ENCODE peak calls at places on chromosomes 3 and 15, in ten cellular contexts. N is HCT116; G is CD8-positive, alpha-beta T cell; O is mesothelial cell of epicardium; U is GM23338; X is AG04450; C is astrocyte of the cerebellum; B is brain microvascular endothelial cell; K is neural progenitor cell; J is PC-9. I is an unnamed sample.

GRCh38 chr3:178084938-178085816 is 451.1 kb upstream of the KCNMB2 start:
- DNase-seq in O (peak), G (peak), N (no peak), X (peak), K (peak), U (peak), J (no peak), B (peak), C (peak), I (no peak)

GRCh38 chr3:128910006-128910405 is 30.6 kb downstream of the ACAD9 start:
- DNase-seq in N (no peak), X (no peak), U (no peak), C (no peak), K (no peak), G (no peak), O (no peak), J (no peak), B (no peak), I (no peak)

GRCh38 chr15:70093070-70093469 is 4.6 kb downstream of the TLE3 start:
- DNase-seq in J (no peak), C (no peak), B (no peak), K (no peak), X (no peak), U (no peak), N (no peak), O (no peak), G (no peak), I (no peak)

GRCh38 chr3:66450389-66451022 is 50.3 kb downstream of the LRIG1 start:
- DNase-seq in B (no peak), G (no peak), X (no peak), J (no peak), K (no peak), O (no peak), U (no peak), N (no peak), C (peak), I (no peak)

GRCh38 chr3:159762981-159763465 is 225.6 kb upstream of the IL12A start:
- DNase-seq in U (peak), G (no peak), B (peak), O (peak), K (peak), C (no peak), J (peak), X (peak), N (no peak), I (no peak)

GRCh38 chr15:74460298-74460697 is 662 bp downstream of the UBL7 start:
- DNase-seq in K (no peak), J (no peak), O (no peak), C (no peak), X (no peak), U (peak), B (no peak), N (no peak), G (no peak), I (peak)

GRCh38 chr15:100201376-100202280 is 140.1 kb downstream of the ADAMTS17 start:
- DNase-seq in U (no peak), G (peak), X (no peak), B (no peak), O (no peak), K (no peak), J (no peak), C (peak), N (no peak), I (no peak)

GRCh38 chr3:47541583-47542108 is 28.1 kb upstream of the ELP6 start:
- DNase-seq in X (no peak), C (no peak), G (no peak), N (no peak), J (no peak), U (no peak), O (no peak), K (no peak), B (no peak), I (no peak)

GRCh38 chr15:29034151-29034550 is 148.4 kb downstream of the APBA2 start:
- DNase-seq in B (no peak), N (no peak), C (no peak), G (no peak), X (no peak), O (no peak), K (no peak), J (no peak), U (no peak), I (no peak)

GRCh38 chr15:99430881-99431401 is 134.8 kb upstream of the MEF2A start:
- DNase-seq in C (no peak), N (no peak), J (no peak), U (no peak), X (no peak), G (no peak), B (no peak), K (no peak), O (no peak), I (no peak)

GRCh38 chr15:67508367-67508766 is 12.6 kb upstream of the C15orf61 start:
- DNase-seq in G (no peak), K (no peak), X (no peak), O (no peak), N (no peak), J (no peak), B (no peak), U (no peak), C (no peak), I (no peak)

GRCh38 chr15:76987896-76988860 is 6.7 kb upstream of the PSTPIP1 start:
- DNase-seq in G (no peak), J (no peak), N (no peak), O (no peak), C (no peak), U (no peak), B (no peak), K (no peak), X (no peak), I (peak)

GRCh38 chr3:36496734-36497133 is 116.4 kb downstream of the STAC start:
- DNase-seq in O (no peak), K (no peak), J (no peak), C (peak), X (no peak), B (no peak), U (no peak), G (no peak), N (no peak), I (no peak)

GRCh38 chr3:182729903-182730674 is 63.2 kb upstream of the ATP11B start:
- DNase-seq in O (no peak), J (no peak), C (no peak), X (no peak), G (no peak), N (no peak), B (no peak), K (no peak), U (no peak), I (peak)

GRCh38 chr15:91974321-91974720 is 120.8 kb downstream of the SLCO3A1 start:
- DNase-seq in B (no peak), K (no peak), J (peak), C (no peak), G (no peak), X (no peak), U (no peak), O (no peak), N (no peak), I (no peak)

GRCh38 chr15:33612721-33613304 is 302.0 kb downstream of the RYR3 start:
- DNase-seq in N (no peak), C (peak), B (no peak), K (no peak), J (no peak), O (no peak), U (peak), G (no peak), X (no peak), I (no peak)

GRCh38 chr15:33608714-33609113 is 297.9 kb downstream of the RYR3 start:
- DNase-seq in G (no peak), J (no peak), X (no peak), N (no peak), B (peak), U (peak), O (no peak), C (no peak), K (peak), I (no peak)
- TF ChIP-seq CTCF in G (no peak), J (peak), X (peak), N (peak), B (peak), U (peak), O (no peak), C (peak), K (peak), I (no peak)

GRCh38 chr3:78201066-78201465 is 1161.2 kb downstream of the ROBO2 start:
- DNase-seq in N (no peak), J (no peak), X (no peak), O (no peak), U (no peak), G (no peak), B (no peak), C (no peak), K (no peak), I (no peak)

GRCh38 chr3:78204977-78205376 is 1165.1 kb downstream of the ROBO2 start:
- DNase-seq in G (no peak), J (no peak), K (peak), O (no peak), X (peak), C (peak), U (peak), B (peak), N (no peak), I (no peak)
- TF ChIP-seq CTCF in G (no peak), J (no peak), K (peak), O (no peak), X (peak), C (peak), U (peak), B (peak), N (no peak), I (no peak)

GRCh38 chr15:38563723-38564519 is 693 bp downstream of the RASGRP1 start:
- DNase-seq in K (peak), C (no peak), N (peak), X (no peak), O (peak), G (peak), U (peak), B (no peak), J (peak), I (no peak)

GRCh38 chr15:38560456-38560926 is 4.1 kb downstream of the RASGRP1 start:
- DNase-seq in C (no peak), O (no peak), G (no peak), N (no peak), B (no peak), J (no peak), K (no peak), U (no peak), X (no peak), I (no peak)

GRCh38 chr15:38565287-38565670 is 665 bp upstream of the RASGRP1 start:
- DNase-seq in U (no peak), C (no peak), O (no peak), J (no peak), N (no peak), X (no peak), B (no peak), G (no peak), K (no peak), I (no peak)

GRCh38 chr15:38562278-38562677 is 2.3 kb downstream of the RASGRP1 start:
- DNase-seq in N (no peak), K (no peak), G (no peak), U (peak), B (no peak), C (no peak), X (no peak), J (no peak), O (no peak), I (no peak)

GRCh38 chr15:38564557-38565286 is at the start of gene RASGRP1:
- DNase-seq in K (peak), J (peak), U (peak), O (peak), C (peak), G (peak), B (peak), N (no peak), X (no peak), I (no peak)
- TF ChIP-seq CTCF in K (peak), J (no peak), U (no peak), O (no peak), C (peak), G (no peak), B (peak), N (peak), X (peak), I (peak)

GRCh38 chr15:101320501-101321052 is 25.5 kb upstream of the SNRPA1 start:
- DNase-seq in B (peak), O (no peak), X (no peak), G (peak), U (peak), N (no peak), J (no peak), K (peak), C (no peak), I (no peak)
- TF ChIP-seq CTCF in B (peak), O (no peak), X (peak), G (peak), U (peak), N (no peak), J (no peak), K (peak), C (no peak), I (peak)

GRCh38 chr15:45134682-45135604 is 5.1 kb downstream of the DUOX1 start:
- DNase-seq in J (no peak), C (no peak), K (peak), X (no peak), U (peak), G (no peak), O (no peak), N (no peak), B (no peak), I (no peak)
- TF ChIP-seq CTCF in J (no peak), C (no peak), K (peak), X (no peak), U (no peak), G (no peak), O (no peak), N (no peak), B (peak), I (no peak)

DNA sequence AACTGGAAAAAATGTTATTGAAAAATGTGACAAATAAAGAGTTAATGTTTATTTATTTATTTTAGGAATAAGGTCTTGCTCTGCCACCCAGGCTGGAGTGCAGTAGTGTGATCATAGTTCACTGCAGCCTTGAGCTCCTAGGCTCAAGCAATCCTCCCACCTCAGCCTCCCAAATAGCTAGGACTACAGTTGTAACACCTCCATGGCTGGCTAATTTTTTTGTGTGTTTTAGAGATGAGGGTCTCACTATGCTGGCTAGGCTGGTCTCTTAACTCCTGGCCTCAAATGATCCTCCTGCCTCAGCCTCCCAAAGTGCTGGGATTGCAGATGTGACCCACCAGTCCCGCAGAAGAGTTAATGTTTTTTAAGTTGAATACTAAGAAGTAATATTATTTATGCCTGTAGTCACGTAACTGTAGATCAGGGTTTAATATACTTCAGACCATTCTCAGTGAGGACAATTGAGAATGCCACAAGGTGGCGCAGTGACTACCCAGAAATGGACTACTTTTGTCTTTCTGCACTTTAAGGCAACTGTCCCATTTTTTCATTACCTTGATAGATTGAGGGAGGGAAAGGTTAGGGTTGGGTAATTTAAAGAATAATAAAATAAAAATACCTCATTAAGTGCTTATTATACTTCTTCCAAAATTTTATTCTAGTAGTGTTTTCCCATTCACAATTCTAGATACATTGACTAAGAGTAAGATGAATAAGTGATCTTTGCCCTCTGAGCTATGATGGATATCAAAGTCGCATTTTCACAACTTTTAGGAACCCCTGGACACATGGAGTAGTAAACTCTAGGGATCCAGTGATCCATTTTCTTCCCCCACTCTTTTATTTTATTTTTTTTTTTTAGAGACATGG is 6.0 kb downstream of the MUC13 start:
- DNase-seq in C (peak), J (peak), O (no peak), N (peak), K (peak), G (peak), B (peak), U (peak), X (peak), I (peak)
- TF ChIP-seq CTCF in C (peak), J (peak), O (peak), N (peak), K (peak), G (peak), B (peak), U (peak), X (peak), I (peak)

DNA sequence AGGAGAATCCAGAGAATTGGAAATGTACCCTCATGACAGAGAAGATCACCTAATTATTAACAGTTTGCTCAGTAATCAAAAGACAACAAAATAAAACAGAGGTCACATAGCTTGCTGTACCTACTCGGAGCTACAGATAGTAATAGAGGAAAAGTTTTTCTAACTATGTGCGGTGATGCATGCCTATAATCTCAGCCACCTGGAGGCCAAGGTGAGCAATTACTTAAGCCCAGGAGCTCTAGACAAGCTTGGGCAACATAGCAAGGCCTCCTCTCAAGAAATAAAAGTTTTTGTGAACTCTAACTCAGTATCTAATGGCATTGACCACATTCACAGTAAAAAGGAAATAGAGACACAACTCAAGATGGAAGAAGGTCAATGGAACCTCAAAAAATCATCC is 243.6 kb downstream of the ATP8B4 start:
- DNase-seq in O (no peak), U (peak), C (no peak), J (no peak), B (no peak), N (no peak), X (no peak), K (no peak), G (no peak), I (no peak)
- TF ChIP-seq CTCF in O (no peak), U (peak), C (no peak), J (peak), B (peak), N (peak), X (no peak), K (peak), G (no peak), I (peak)

DNA sequence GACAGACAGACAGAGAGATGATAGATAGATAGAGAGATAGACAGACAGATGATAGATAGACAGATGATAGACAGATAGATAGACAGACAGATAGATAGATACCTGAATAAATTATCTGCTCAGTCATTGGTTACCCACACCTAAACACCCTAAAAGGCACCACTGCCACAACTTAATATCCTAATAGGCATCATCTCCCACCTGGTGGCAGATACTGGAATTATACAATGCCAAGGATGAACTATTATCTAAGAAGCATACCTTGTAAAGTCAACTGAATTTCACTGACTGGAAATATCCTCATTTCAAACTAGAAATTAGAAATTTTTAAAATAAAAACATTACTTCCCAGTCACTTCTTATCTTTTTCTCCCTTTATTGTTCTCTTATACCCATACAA is 19.4 kb upstream of the ATP8B4 start:
- DNase-seq in O (no peak), G (no peak), B (no peak), X (no peak), U (peak), C (no peak), K (no peak), J (no peak), N (no peak), I (no peak)
- TF ChIP-seq CTCF in O (peak), G (no peak), B (peak), X (peak), U (peak), C (peak), K (peak), J (no peak), N (peak), I (peak)

I was measured in GM12864.